ENCODE peak calls at places on chromosomes 16 and 17, in six cellular contexts. C, L, I, W, Z and P are unnamed samples.

GRCh38 chr16:86375370-86375769 is 135.0 kb upstream of the FOXF1 start:
- DNase-seq in C (no peak), L (no peak), I (peak; percentile 60), W (no peak), Z (no peak), P (no peak)

GRCh38 chr17:74454197-74455024 is 12.0 kb upstream of the CD300A start:
- DNase-seq in C (peak; percentile 74), L (peak; percentile 84), I (peak; percentile 87), W (peak; percentile 94), Z (peak; percentile 87), P (peak; percentile 63)

GRCh38 chr16:86901483-86901882 is 323.1 kb downstream of the FOXL1 start:
- DNase-seq in C (no peak), L (no peak), I (peak; percentile 15), W (no peak), Z (no peak), P (no peak)

GRCh38 chr17:4605826-4606225 is 21.5 kb downstream of the SMTNL2 start:
- DNase-seq in C (no peak), L (no peak), I (no peak), W (peak; percentile 35), Z (no peak), P (no peak)

GRCh38 chr16:72937916-72938315 is 110.0 kb downstream of the ZFHX3 start:
- DNase-seq in C (no peak), L (no peak), I (no peak), W (no peak), Z (no peak), P (no peak)

GRCh38 chr16:89358030-89359005 is 132.0 kb downstream of the ANKRD11 start:
- DNase-seq in C (no peak), L (peak; percentile 70), I (no peak), W (peak; percentile 50), Z (no peak), P (peak; percentile 76)

GRCh38 chr16:11047057-11047456 is 102.7 kb downstream of the CLEC16A start:
- DNase-seq in C (no peak), L (no peak), I (no peak), W (no peak), Z (no peak), P (no peak)

GRCh38 chr17:75105269-75106080 is 4.3 kb upstream of the ARMC7 start:
- DNase-seq in C (no peak), L (peak; percentile 52), I (peak; percentile 60), W (peak; percentile 77), Z (no peak), P (peak; percentile 82)

GRCh38 chr17:28547623-28548416 is 4.6 kb downstream of the UNC119 start:
- DNase-seq in C (no peak), L (peak; percentile 82), I (peak; percentile 83), W (peak; percentile 87), Z (peak; percentile 86), P (peak; percentile 89)

GRCh38 chr17:61396586-61397085 is 3.0 kb upstream of the TBX2 start:
- DNase-seq in C (no peak), L (no peak), I (no peak), W (no peak), Z (no peak), P (peak; percentile 48)

GRCh38 chr16:66503030-66503429 is 46.9 kb downstream of the TK2 start:
- DNase-seq in C (no peak), L (no peak), I (no peak), W (no peak), Z (peak; percentile 88), P (no peak)

GRCh38 chr16:86953631-86954465 is 363.3 kb downstream of the C16orf95 start:
- DNase-seq in C (no peak), L (no peak), I (no peak), W (no peak), Z (no peak), P (no peak)

GRCh38 chr17:81323083-81323369 is 27.9 kb upstream of the SLC38A10 start:
- DNase-seq in C (no peak), L (no peak), I (no peak), W (no peak), Z (no peak), P (no peak)
- TF ChIP-seq CTCF in C (no peak), L (no peak), I (no peak), W (no peak), Z (no peak), P (no peak)

GRCh38 chr16:55561319-55561848 is 5.1 kb upstream of the CAPNS2 start:
- DNase-seq in C (no peak), L (no peak), I (no peak), W (no peak), Z (no peak), P (no peak)
- TF ChIP-seq CTCF in C (no peak), L (no peak), I (no peak), W (no peak), Z (no peak), P (no peak)

GRCh38 chr17:58832514-58832913 is 76.9 kb downstream of the PPM1E start:
- DNase-seq in C (no peak), L (no peak), I (no peak), W (no peak), Z (no peak), P (no peak)

GRCh38 chr17:58831780-58832179 is 76.1 kb downstream of the PPM1E start:
- DNase-seq in C (no peak), L (no peak), I (no peak), W (no peak), Z (no peak), P (no peak)

DNA sequence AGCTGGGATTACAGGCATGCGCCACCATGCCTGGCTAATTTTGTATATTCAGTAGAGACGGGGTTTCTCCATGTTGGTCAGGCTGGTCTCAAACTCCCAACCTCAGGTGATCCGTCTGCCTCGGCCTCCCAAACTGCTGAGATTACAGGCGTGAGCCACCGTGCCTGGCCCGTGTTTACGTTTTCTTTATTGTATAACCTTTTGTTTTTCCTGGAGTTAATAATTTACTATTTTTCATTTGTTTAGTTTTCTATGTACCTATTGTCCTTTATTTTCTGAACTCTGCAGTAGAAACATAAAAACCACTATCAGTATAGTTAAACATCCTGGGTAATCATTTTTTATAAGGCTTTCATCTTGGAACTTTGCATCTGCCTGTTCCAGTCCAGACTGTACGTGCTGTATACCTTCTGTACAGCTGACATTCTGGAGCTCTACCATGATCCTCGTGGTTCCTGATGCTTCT is 73.6 kb downstream of the PPM1E start:
- DNase-seq in C (no peak), L (no peak), I (no peak), W (peak; percentile 13), Z (no peak), P (no peak)
- TF ChIP-seq CTCF in C (no peak), L (no peak), I (no peak), W (no peak), Z (no peak), P (no peak)

GRCh38 chr17:7886227-7887037 is 2.2 kb upstream of the CHD3 start:
- DNase-seq in C (no peak), L (peak; percentile 78), I (peak; percentile 45), W (peak; percentile 51), Z (no peak), P (peak; percentile 38)
- TF ChIP-seq CTCF in C (no peak), L (no peak), I (no peak), W (no peak), Z (no peak), P (no peak)

DNA sequence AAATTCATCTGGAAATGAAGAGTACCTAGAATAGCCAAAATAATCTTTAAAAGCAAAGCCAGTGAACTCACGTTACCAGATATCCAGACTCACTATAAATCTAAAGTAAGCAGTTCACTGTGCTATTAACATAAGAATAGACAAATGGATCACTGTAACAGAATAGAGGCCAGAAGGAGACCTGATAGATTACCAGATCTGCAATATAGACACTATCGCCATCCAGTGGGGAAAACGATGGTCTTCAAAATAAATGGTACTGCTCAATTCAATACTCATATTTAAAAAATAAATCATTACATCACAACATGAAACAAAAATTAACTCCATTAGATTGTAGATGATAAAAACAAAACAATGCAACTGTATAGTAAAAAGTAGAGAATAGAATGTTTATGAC is 158.6 kb upstream of the CDH8 start:
- DNase-seq in C (no peak), L (no peak), I (peak; percentile 0), W (no peak), Z (no peak), P (no peak)
- TF ChIP-seq CTCF in C (no peak), L (no peak), I (no peak), W (no peak), Z (no peak), P (no peak)